ENCODE peak calls at places on chromosomes 6 and 20, in six cellular contexts. One of them, this sample, is unnamed.

GRCh38 chr6:87484491-87484890 is 11.7 kb downstream of the SLC35A1 start:
- DNase-seq in IMR-90: no peak
- DNase-seq in neuronal stem cell: no peak
- DNase-seq in mesenchymal stem cell: no peak
- DNase-seq in mesendoderm: no peak
- DNase-seq in H9: no peak
- DNase-seq in this sample: peak

GRCh38 chr20:2102585-2103453 is 1.2 kb downstream of the STK35 start:
- DNase-seq in mesendoderm: peak
- DNase-seq in neuronal stem cell: peak
- DNase-seq in H9: peak
- DNase-seq in IMR-90: peak
- DNase-seq in mesenchymal stem cell: peak
- DNase-seq in this sample: peak

GRCh38 chr6:127148511-127148910 is 30.0 kb downstream of the RSPO3 start:
- DNase-seq in mesenchymal stem cell: no peak
- DNase-seq in mesendoderm: no peak
- DNase-seq in IMR-90: no peak
- DNase-seq in H9: no peak
- DNase-seq in neuronal stem cell: no peak
- DNase-seq in this sample: no peak

GRCh38 chr6:2743280-2744205 is 7.2 kb downstream of the MYLK4 start:
- DNase-seq in mesenchymal stem cell: no peak
- DNase-seq in mesendoderm: no peak
- DNase-seq in neuronal stem cell: no peak
- DNase-seq in H9: no peak
- DNase-seq in IMR-90: no peak
- DNase-seq in this sample: no peak

GRCh38 chr20:59453634-59454241 is 150.6 kb upstream of the PHACTR3 start:
- DNase-seq in neuronal stem cell: no peak
- DNase-seq in IMR-90: no peak
- DNase-seq in H9: no peak
- DNase-seq in mesenchymal stem cell: no peak
- DNase-seq in mesendoderm: no peak
- DNase-seq in this sample: no peak

GRCh38 chr6:100724222-100724621 is 156.9 kb downstream of the ASCC3 start:
- DNase-seq in mesendoderm: no peak
- DNase-seq in H9: no peak
- DNase-seq in IMR-90: no peak
- DNase-seq in mesenchymal stem cell: no peak
- DNase-seq in neuronal stem cell: no peak
- DNase-seq in this sample: no peak

GRCh38 chr6:21190701-21191588 is 402.6 kb upstream of the SOX4 start:
- DNase-seq in mesendoderm: no peak
- DNase-seq in mesenchymal stem cell: peak
- DNase-seq in neuronal stem cell: no peak
- DNase-seq in IMR-90: no peak
- DNase-seq in H9: no peak
- DNase-seq in this sample: no peak

GRCh38 chr20:53922901-53923314 is 147.5 kb downstream of the BCAS1 start:
- DNase-seq in IMR-90: no peak
- DNase-seq in mesenchymal stem cell: no peak
- DNase-seq in H9: no peak
- DNase-seq in mesendoderm: no peak
- DNase-seq in neuronal stem cell: no peak
- DNase-seq in this sample: no peak

GRCh38 chr6:89411269-89412070 is 603 bp downstream of the RRAGD start:
- DNase-seq in neuronal stem cell: no peak
- DNase-seq in mesendoderm: peak
- DNase-seq in IMR-90: no peak
- DNase-seq in mesenchymal stem cell: peak
- DNase-seq in H9: peak
- DNase-seq in this sample: peak

GRCh38 chr6:43796910-43797890 is 27.2 kb downstream of the VEGFA start:
- DNase-seq in mesenchymal stem cell: no peak
- DNase-seq in neuronal stem cell: no peak
- DNase-seq in mesendoderm: no peak
- DNase-seq in IMR-90: no peak
- DNase-seq in H9: no peak
- DNase-seq in this sample: no peak

GRCh38 chr6:7424967-7425807 is 35.6 kb downstream of the RIOK1 start:
- DNase-seq in H9: no peak
- DNase-seq in mesenchymal stem cell: peak
- DNase-seq in neuronal stem cell: no peak
- DNase-seq in IMR-90: peak
- DNase-seq in mesendoderm: peak
- DNase-seq in this sample: peak

GRCh38 chr6:71045296-71045695 is 88.4 kb upstream of the B3GAT2 start:
- DNase-seq in IMR-90: no peak
- DNase-seq in mesenchymal stem cell: no peak
- DNase-seq in H9: no peak
- DNase-seq in neuronal stem cell: no peak
- DNase-seq in mesendoderm: no peak
- DNase-seq in this sample: no peak

GRCh38 chr6:22056398-22056797 is 240.4 kb downstream of the PRL start:
- DNase-seq in mesendoderm: no peak
- DNase-seq in neuronal stem cell: no peak
- DNase-seq in H9: no peak
- DNase-seq in mesenchymal stem cell: no peak
- DNase-seq in IMR-90: no peak
- DNase-seq in this sample: no peak

GRCh38 chr20:12053348-12053747 is 135.7 kb downstream of the BTBD3 start:
- DNase-seq in IMR-90: peak
- DNase-seq in mesendoderm: peak
- DNase-seq in neuronal stem cell: no peak
- DNase-seq in mesenchymal stem cell: peak
- DNase-seq in H9: no peak
- DNase-seq in this sample: peak

GRCh38 chr6:131062245-131063027 is 609 bp downstream of the EPB41L2 start:
- DNase-seq in H9: peak
- DNase-seq in mesenchymal stem cell: peak
- DNase-seq in neuronal stem cell: peak
- DNase-seq in IMR-90: no peak
- DNase-seq in mesendoderm: peak
- DNase-seq in this sample: peak

GRCh38 chr6:160355001-160355400 is 6.8 kb downstream of the SLC22A3 start:
- DNase-seq in mesendoderm: no peak
- DNase-seq in mesenchymal stem cell: no peak
- DNase-seq in IMR-90: no peak
- DNase-seq in H9: no peak
- DNase-seq in neuronal stem cell: no peak
- DNase-seq in this sample: no peak

GRCh38 chr6:1404713-1405098 is 15.3 kb downstream of the FOXF2 start:
- DNase-seq in mesendoderm: no peak
- DNase-seq in H9: no peak
- DNase-seq in neuronal stem cell: no peak
- DNase-seq in mesenchymal stem cell: no peak
- DNase-seq in IMR-90: no peak
- DNase-seq in this sample: no peak

GRCh38 chr6:1409774-1410465 is 20.5 kb downstream of the FOXF2 start:
- DNase-seq in neuronal stem cell: no peak
- DNase-seq in mesenchymal stem cell: no peak
- DNase-seq in IMR-90: no peak
- DNase-seq in H9: no peak
- DNase-seq in mesendoderm: no peak
- DNase-seq in this sample: no peak

GRCh38 chr6:1406306-1407058 is 17.1 kb downstream of the FOXF2 start:
- DNase-seq in neuronal stem cell: no peak
- DNase-seq in mesendoderm: no peak
- DNase-seq in H9: no peak
- DNase-seq in IMR-90: peak
- DNase-seq in mesenchymal stem cell: no peak
- DNase-seq in this sample: no peak

GRCh38 chr6:1405221-1405620 is 15.8 kb downstream of the FOXF2 start:
- DNase-seq in H9: no peak
- DNase-seq in mesendoderm: no peak
- DNase-seq in mesenchymal stem cell: no peak
- DNase-seq in IMR-90: no peak
- DNase-seq in neuronal stem cell: no peak
- DNase-seq in this sample: no peak

GRCh38 chr6:1407499-1407990 is 18.2 kb downstream of the FOXF2 start:
- DNase-seq in H9: no peak
- DNase-seq in mesenchymal stem cell: peak
- DNase-seq in neuronal stem cell: no peak
- DNase-seq in mesendoderm: no peak
- DNase-seq in IMR-90: peak
- DNase-seq in this sample: no peak
- H3K4ac ChIP-seq in H9: no peak
- H3K4ac ChIP-seq in mesenchymal stem cell: no peak
- H3K4ac ChIP-seq in neuronal stem cell: no peak
- H3K4ac ChIP-seq in mesendoderm: no peak
- H3K4ac ChIP-seq in IMR-90: peak
- H3K4ac ChIP-seq in this sample: no peak

DNA sequence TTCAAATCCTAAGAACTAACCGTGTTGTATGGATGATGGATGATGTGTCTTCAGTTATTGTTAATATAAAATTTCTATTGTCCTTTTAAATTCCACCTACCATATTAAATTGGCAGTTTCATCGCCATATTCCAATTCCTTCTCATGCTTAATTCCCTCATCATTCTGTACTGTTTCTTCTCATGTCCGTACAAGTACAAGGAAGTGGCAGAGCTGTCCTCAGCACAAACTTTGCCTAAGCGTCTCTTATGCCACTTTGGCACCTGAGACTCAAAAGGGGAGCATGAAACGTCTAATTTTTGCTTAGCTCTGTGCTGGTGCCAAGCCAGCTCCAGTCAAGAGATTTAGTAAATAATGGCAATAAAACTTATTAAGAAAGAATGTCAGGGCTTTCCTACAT is 158.2 kb upstream of the LAMA2 start:
- DNase-seq in H9: no peak
- DNase-seq in mesendoderm: no peak
- DNase-seq in IMR-90: no peak
- DNase-seq in mesenchymal stem cell: no peak
- DNase-seq in neuronal stem cell: no peak
- DNase-seq in this sample: no peak
- H3K4ac ChIP-seq in H9: no peak
- H3K4ac ChIP-seq in mesendoderm: no peak
- H3K4ac ChIP-seq in IMR-90: peak
- H3K4ac ChIP-seq in mesenchymal stem cell: no peak
- H3K4ac ChIP-seq in neuronal stem cell: no peak
- H3K4ac ChIP-seq in this sample: no peak

DNA sequence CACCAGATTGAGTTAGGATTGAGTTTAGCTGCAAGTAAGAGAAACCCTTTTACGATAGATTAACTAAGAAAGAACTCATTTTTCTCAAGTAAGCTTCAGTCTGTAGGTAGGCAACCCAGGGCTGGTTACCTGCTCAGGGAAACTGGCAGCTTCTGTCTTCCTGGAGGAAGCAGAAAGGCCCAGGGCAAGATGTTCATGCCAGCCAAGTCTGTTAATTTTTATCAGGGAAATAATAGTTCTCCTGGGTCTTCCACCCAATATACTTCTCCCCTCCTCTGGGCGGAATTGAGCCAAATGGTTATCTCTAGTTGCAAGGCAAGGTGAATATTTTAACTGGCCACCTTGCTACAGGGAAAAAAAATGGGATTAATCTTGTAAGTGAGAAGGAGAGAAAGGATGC is 98.2 kb downstream of the UTRN start:
- DNase-seq in H9: no peak
- DNase-seq in mesenchymal stem cell: no peak
- DNase-seq in IMR-90: no peak
- DNase-seq in neuronal stem cell: no peak
- DNase-seq in mesendoderm: no peak
- DNase-seq in this sample: no peak
- H3K4ac ChIP-seq in H9: no peak
- H3K4ac ChIP-seq in mesenchymal stem cell: no peak
- H3K4ac ChIP-seq in IMR-90: no peak
- H3K4ac ChIP-seq in neuronal stem cell: no peak
- H3K4ac ChIP-seq in mesendoderm: no peak
- H3K4ac ChIP-seq in this sample: no peak

GRCh38 chr20:10509411-10509810 is 74.3 kb downstream of the SLX4IP start:
- DNase-seq in H9: no peak
- DNase-seq in neuronal stem cell: no peak
- DNase-seq in IMR-90: no peak
- DNase-seq in mesenchymal stem cell: peak
- DNase-seq in mesendoderm: no peak
- DNase-seq in this sample: no peak

GRCh38 chr20:10513091-10513490 is 78.0 kb downstream of the SLX4IP start:
- DNase-seq in IMR-90: no peak
- DNase-seq in neuronal stem cell: no peak
- DNase-seq in mesendoderm: no peak
- DNase-seq in mesenchymal stem cell: no peak
- DNase-seq in H9: no peak
- DNase-seq in this sample: no peak

GRCh38 chr20:10510216-10510615 is 75.1 kb downstream of the SLX4IP start:
- DNase-seq in mesendoderm: no peak
- DNase-seq in IMR-90: no peak
- DNase-seq in H9: no peak
- DNase-seq in mesenchymal stem cell: no peak
- DNase-seq in neuronal stem cell: no peak
- DNase-seq in this sample: no peak

GRCh38 chr20:10511166-10511506 is 76.0 kb downstream of the SLX4IP start:
- DNase-seq in H9: no peak
- DNase-seq in mesendoderm: no peak
- DNase-seq in neuronal stem cell: no peak
- DNase-seq in IMR-90: no peak
- DNase-seq in mesenchymal stem cell: no peak
- DNase-seq in this sample: no peak

DNA sequence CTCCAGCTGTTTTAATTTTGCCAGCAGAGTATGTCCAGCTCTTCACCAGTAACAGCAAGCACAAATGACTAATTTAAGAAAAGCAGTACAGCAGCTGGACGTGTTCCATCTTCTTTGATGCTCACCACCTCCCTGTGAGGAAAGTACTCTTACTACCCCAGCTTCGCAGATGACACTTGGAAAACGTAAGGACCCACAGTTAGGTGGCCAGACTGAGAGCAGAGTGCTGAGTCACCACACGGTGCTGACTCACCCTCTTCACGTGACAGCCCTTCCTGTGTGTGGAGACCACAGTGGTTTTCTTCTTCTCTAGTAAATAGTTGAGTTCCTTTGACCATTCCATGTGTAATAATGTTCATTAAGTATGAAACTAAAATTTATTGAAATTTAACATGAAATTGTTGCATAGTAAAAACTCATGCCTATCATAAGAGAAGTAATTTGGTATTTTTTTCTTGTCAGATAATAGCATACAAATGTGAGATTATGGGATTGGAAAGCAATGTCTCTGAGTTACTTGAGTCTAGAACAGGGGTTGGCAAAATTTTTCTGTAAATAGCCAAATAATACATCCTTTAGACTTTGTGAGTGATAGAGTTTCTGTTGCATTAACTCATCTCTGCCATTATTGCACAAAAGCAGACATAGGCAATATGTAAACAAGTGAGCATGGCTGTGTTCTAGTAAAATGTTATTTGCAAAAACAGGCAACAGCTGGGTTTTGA is 76.6 kb downstream of the SLX4IP start:
- DNase-seq in mesenchymal stem cell: peak
- DNase-seq in mesendoderm: peak
- DNase-seq in IMR-90: peak
- DNase-seq in neuronal stem cell: no peak
- DNase-seq in H9: peak
- DNase-seq in this sample: peak
- H3K4ac ChIP-seq in mesenchymal stem cell: no peak
- H3K4ac ChIP-seq in mesendoderm: peak
- H3K4ac ChIP-seq in IMR-90: peak
- H3K4ac ChIP-seq in neuronal stem cell: no peak
- H3K4ac ChIP-seq in H9: no peak
- H3K4ac ChIP-seq in this sample: no peak

This sample was measured in trophoblast cell.